ENCODE peak calls at places on chromosome 7, in six cellular contexts. One of them, this sample, is unnamed.

GRCh38 chr7:84196007-84196551 is 1.5 kb upstream of the SEMA3A start:
- DNase-seq in hepatocyte: peak; percentile 31
- DNase-seq in H1: no peak
- DNase-seq in uterus: no peak
- DNase-seq in tibial artery: no peak
- DNase-seq in mammary epithelial cell: no peak
- DNase-seq in this sample: peak; percentile 60

GRCh38 chr7:95605275-95605674 is 9.0 kb upstream of the PDK4 start:
- DNase-seq in hepatocyte: no peak
- DNase-seq in H1: no peak
- DNase-seq in uterus: no peak
- DNase-seq in tibial artery: no peak
- DNase-seq in mammary epithelial cell: no peak
- DNase-seq in this sample: no peak

GRCh38 chr7:80206763-80207162 is 72.1 kb downstream of the GNAI1 start:
- DNase-seq in hepatocyte: no peak
- DNase-seq in H1: no peak
- DNase-seq in uterus: no peak
- DNase-seq in tibial artery: no peak
- DNase-seq in mammary epithelial cell: no peak
- DNase-seq in this sample: no peak

GRCh38 chr7:909358-910329 is 33.3 kb downstream of the GET4 start:
- DNase-seq in hepatocyte: peak; percentile 65
- DNase-seq in H1: no peak
- DNase-seq in uterus: peak; percentile 67
- DNase-seq in tibial artery: peak; percentile 88
- DNase-seq in mammary epithelial cell: no peak
- DNase-seq in this sample: peak; percentile 27

GRCh38 chr7:132205515-132205914 is 370.8 kb downstream of the PLXNA4 start:
- DNase-seq in hepatocyte: no peak
- DNase-seq in H1: no peak
- DNase-seq in uterus: no peak
- DNase-seq in tibial artery: no peak
- DNase-seq in mammary epithelial cell: no peak
- DNase-seq in this sample: no peak

GRCh38 chr7:78139335-78139734 is 340.8 kb downstream of the PHTF2 start:
- DNase-seq in hepatocyte: no peak
- DNase-seq in H1: no peak
- DNase-seq in uterus: no peak
- DNase-seq in tibial artery: no peak
- DNase-seq in mammary epithelial cell: no peak
- DNase-seq in this sample: no peak

GRCh38 chr7:77258014-77258413 is 58.4 kb upstream of the FGL2 start:
- DNase-seq in hepatocyte: no peak
- DNase-seq in H1: no peak
- DNase-seq in uterus: no peak
- DNase-seq in tibial artery: no peak
- DNase-seq in mammary epithelial cell: peak; percentile 16
- DNase-seq in this sample: peak; percentile 54

GRCh38 chr7:88344956-88345832 is 38.5 kb upstream of the STEAP4 start:
- DNase-seq in hepatocyte: peak; percentile 76
- DNase-seq in H1: peak; percentile 10
- DNase-seq in uterus: peak; percentile 22
- DNase-seq in tibial artery: no peak
- DNase-seq in mammary epithelial cell: no peak
- DNase-seq in this sample: peak; percentile 51

GRCh38 chr7:29033584-29033983 is 75.5 kb upstream of the TRIL start:
- DNase-seq in hepatocyte: no peak
- DNase-seq in H1: no peak
- DNase-seq in uterus: no peak
- DNase-seq in tibial artery: no peak
- DNase-seq in mammary epithelial cell: no peak
- DNase-seq in this sample: no peak

GRCh38 chr7:133044722-133045473 is 37.0 kb downstream of the CHCHD3 start:
- DNase-seq in hepatocyte: no peak
- DNase-seq in H1: peak; percentile 27
- DNase-seq in uterus: no peak
- DNase-seq in tibial artery: no peak
- DNase-seq in mammary epithelial cell: no peak
- DNase-seq in this sample: no peak

GRCh38 chr7:154409703-154410311 is 357.6 kb downstream of the DPP6 start:
- DNase-seq in hepatocyte: peak; percentile 77
- DNase-seq in H1: no peak
- DNase-seq in uterus: no peak
- DNase-seq in tibial artery: no peak
- DNase-seq in mammary epithelial cell: peak; percentile 0
- DNase-seq in this sample: peak; percentile 21

GRCh38 chr7:71615017-71615416 is 483.1 kb downstream of the GALNT17 start:
- DNase-seq in hepatocyte: no peak
- DNase-seq in H1: no peak
- DNase-seq in uterus: no peak
- DNase-seq in tibial artery: peak; percentile 85
- DNase-seq in mammary epithelial cell: no peak
- DNase-seq in this sample: no peak

GRCh38 chr7:137908106-137908505 is 61.3 kb upstream of the DGKI start:
- DNase-seq in hepatocyte: no peak
- DNase-seq in H1: no peak
- DNase-seq in uterus: no peak
- DNase-seq in tibial artery: no peak
- DNase-seq in mammary epithelial cell: no peak
- DNase-seq in this sample: no peak

GRCh38 chr7:87920578-87920977 is 13.5 kb upstream of the ADAM22 start:
- DNase-seq in hepatocyte: no peak
- DNase-seq in H1: no peak
- DNase-seq in uterus: no peak
- DNase-seq in tibial artery: no peak
- DNase-seq in mammary epithelial cell: no peak
- DNase-seq in this sample: no peak

GRCh38 chr7:10128748-10129147 is 844.9 kb upstream of the PHF14 start:
- DNase-seq in hepatocyte: peak; percentile 23
- DNase-seq in H1: no peak
- DNase-seq in uterus: no peak
- DNase-seq in tibial artery: no peak
- DNase-seq in mammary epithelial cell: no peak
- DNase-seq in this sample: no peak

GRCh38 chr7:92595281-92595680 is 5.1 kb upstream of the FAM133B start:
- DNase-seq in hepatocyte: no peak
- DNase-seq in H1: no peak
- DNase-seq in uterus: no peak
- DNase-seq in tibial artery: no peak
- DNase-seq in mammary epithelial cell: peak; percentile 73
- DNase-seq in this sample: peak; percentile 59

GRCh38 chr7:1968397-1969111 is 264.2 kb downstream of the MAD1L1 start:
- DNase-seq in hepatocyte: no peak
- DNase-seq in H1: no peak
- DNase-seq in uterus: no peak
- DNase-seq in tibial artery: peak; percentile 55
- DNase-seq in mammary epithelial cell: no peak
- DNase-seq in this sample: no peak

GRCh38 chr7:151964951-151965350 is 8.7 kb downstream of the GALNTL5 start:
- DNase-seq in hepatocyte: no peak
- DNase-seq in H1: no peak
- DNase-seq in uterus: no peak
- DNase-seq in tibial artery: peak; percentile 81
- DNase-seq in mammary epithelial cell: no peak
- DNase-seq in this sample: no peak

GRCh38 chr7:81594767-81595166 is 175.1 kb downstream of the HGF start:
- DNase-seq in hepatocyte: no peak
- DNase-seq in H1: no peak
- DNase-seq in uterus: peak; percentile 58
- DNase-seq in tibial artery: no peak
- DNase-seq in mammary epithelial cell: no peak
- DNase-seq in this sample: no peak

GRCh38 chr7:155371884-155372781 is 74.5 kb downstream of the INSIG1 start:
- DNase-seq in hepatocyte: peak; percentile 51
- DNase-seq in H1: no peak
- DNase-seq in uterus: no peak
- DNase-seq in tibial artery: no peak
- DNase-seq in mammary epithelial cell: peak; percentile 18
- DNase-seq in this sample: peak; percentile 26

GRCh38 chr7:88835147-88835728 is 39.7 kb upstream of the TEX47 start:
- DNase-seq in hepatocyte: peak; percentile 54
- DNase-seq in H1: peak; percentile 3
- DNase-seq in uterus: no peak
- DNase-seq in tibial artery: no peak
- DNase-seq in mammary epithelial cell: peak; percentile 26
- DNase-seq in this sample: peak; percentile 45

GRCh38 chr7:95491634-95492314 is 6.0 kb downstream of the ASB4 start:
- DNase-seq in hepatocyte: peak; percentile 84
- DNase-seq in H1: no peak
- DNase-seq in uterus: no peak
- DNase-seq in tibial artery: no peak
- DNase-seq in mammary epithelial cell: peak; percentile 98
- DNase-seq in this sample: peak; percentile 99

GRCh38 chr7:69527706-69528105 is 70.6 kb upstream of the AUTS2 start:
- DNase-seq in hepatocyte: no peak
- DNase-seq in H1: no peak
- DNase-seq in uterus: no peak
- DNase-seq in tibial artery: no peak
- DNase-seq in mammary epithelial cell: no peak
- DNase-seq in this sample: no peak

GRCh38 chr7:14376711-14377110 is 387.2 kb upstream of the ETV1 start:
- DNase-seq in hepatocyte: no peak
- DNase-seq in H1: no peak
- DNase-seq in uterus: no peak
- DNase-seq in tibial artery: no peak
- DNase-seq in mammary epithelial cell: no peak
- DNase-seq in this sample: no peak

GRCh38 chr7:325051-325798 is 35.3 kb downstream of the FOXL3 start:
- DNase-seq in hepatocyte: no peak
- DNase-seq in H1: no peak
- DNase-seq in uterus: no peak
- DNase-seq in tibial artery: no peak
- DNase-seq in mammary epithelial cell: no peak
- DNase-seq in this sample: no peak

GRCh38 chr7:155303039-155303593 is 5.4 kb downstream of the INSIG1 start:
- DNase-seq in hepatocyte: no peak
- DNase-seq in H1: no peak
- DNase-seq in uterus: no peak
- DNase-seq in tibial artery: no peak
- DNase-seq in mammary epithelial cell: no peak
- DNase-seq in this sample: no peak

GRCh38 chr7:36047254-36047653 is 105.8 kb upstream of the EEPD1 start:
- DNase-seq in hepatocyte: no peak
- DNase-seq in H1: no peak
- DNase-seq in uterus: no peak
- DNase-seq in tibial artery: no peak
- DNase-seq in mammary epithelial cell: no peak
- DNase-seq in this sample: no peak
- TF ChIP-seq CTCF in hepatocyte: peak; percentile 16
- TF ChIP-seq CTCF in H1: peak; percentile 33
- TF ChIP-seq CTCF in uterus: no peak
- TF ChIP-seq CTCF in tibial artery: no peak
- TF ChIP-seq CTCF in mammary epithelial cell: no peak
- TF ChIP-seq CTCF in this sample: no peak

DNA sequence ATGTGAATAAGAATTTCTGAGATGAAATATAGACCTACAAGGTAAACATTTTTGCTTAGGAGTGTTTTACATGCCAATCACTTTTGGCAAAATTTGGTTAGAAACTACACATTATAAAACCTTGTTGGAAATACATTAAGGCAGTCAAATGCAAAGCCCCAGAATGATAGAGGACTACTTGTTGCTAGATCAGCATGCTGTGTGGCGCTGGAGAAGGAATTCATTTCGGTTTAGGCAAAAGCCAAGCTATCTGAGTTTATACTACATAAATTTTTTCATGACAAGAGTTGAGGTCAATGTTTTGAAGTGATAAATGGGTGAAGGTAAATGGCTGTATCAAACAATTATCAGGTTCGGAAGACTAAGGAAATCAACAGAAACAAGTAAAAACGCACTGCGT is 2.3 kb downstream of the BMPER start:
- DNase-seq in hepatocyte: no peak
- DNase-seq in H1: no peak
- DNase-seq in uterus: no peak
- DNase-seq in tibial artery: no peak
- DNase-seq in mammary epithelial cell: no peak
- DNase-seq in this sample: no peak
- H3K4me3 ChIP-seq in hepatocyte: no peak overlapping the region
- H3K4me3 ChIP-seq in H1: no peak overlapping the region
- H3K4me3 ChIP-seq in uterus: no peak overlapping the region
- H3K4me3 ChIP-seq in tibial artery: no peak overlapping the region
- H3K4me3 ChIP-seq in mammary epithelial cell: no peak overlapping the region
- H3K4me3 ChIP-seq in this sample: no peak overlapping the region

DNA sequence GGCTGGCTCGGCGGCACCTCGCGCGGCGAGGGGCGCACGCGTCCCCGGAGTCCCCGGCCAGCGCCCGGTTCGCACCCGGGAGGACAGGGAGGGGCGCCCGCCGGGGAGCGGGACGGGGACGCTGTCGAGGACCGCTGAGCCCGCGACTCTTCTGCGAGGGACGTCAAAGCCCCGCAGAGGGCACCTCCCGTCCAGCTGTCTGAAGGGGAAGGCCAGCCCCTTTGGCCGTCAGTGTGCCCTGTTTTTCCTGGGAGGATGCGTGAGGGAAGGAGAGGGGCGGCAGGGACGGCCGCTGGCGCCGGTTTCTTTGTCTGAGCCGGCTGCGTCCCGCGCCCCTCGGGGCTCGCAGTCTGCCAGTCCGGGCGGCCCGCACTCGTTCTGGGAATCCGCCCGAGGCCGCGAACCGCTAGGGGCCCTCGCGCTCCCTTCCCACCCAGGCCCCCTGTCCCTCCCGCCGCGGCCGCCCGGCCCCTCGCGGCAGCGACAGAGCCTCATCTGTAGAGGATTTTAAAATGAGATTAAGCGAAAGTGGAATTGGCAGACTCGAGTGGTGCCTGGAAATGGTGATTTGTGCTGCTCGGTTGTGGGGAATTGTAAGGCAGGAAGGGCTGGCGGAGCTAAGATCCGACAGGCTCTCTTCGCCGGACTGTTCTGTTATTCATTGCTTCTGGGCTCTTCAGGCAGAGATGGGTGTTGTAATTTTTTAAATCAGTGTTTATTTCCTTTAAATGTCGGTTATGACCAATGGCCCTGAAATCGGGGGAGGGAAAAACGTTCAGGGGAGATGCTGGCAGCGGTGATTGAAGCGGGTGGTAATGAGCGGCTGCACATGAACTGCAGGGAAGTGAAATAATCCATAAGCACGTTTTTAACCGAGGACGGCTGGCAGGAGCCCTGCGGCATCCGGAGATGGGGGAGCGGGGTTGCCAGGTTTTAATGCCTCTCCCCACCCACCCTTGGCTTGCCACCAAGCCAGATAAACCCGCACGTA is 622 bp upstream of the RELN start:
- DNase-seq in hepatocyte: peak; percentile 48
- DNase-seq in H1: no peak
- DNase-seq in uterus: no peak
- DNase-seq in tibial artery: no peak
- DNase-seq in mammary epithelial cell: peak; percentile 4
- DNase-seq in this sample: peak; percentile 20
- TF ChIP-seq CTCF in hepatocyte: peak; percentile 24
- TF ChIP-seq CTCF in H1: no peak
- TF ChIP-seq CTCF in uterus: no peak
- TF ChIP-seq CTCF in tibial artery: no peak
- TF ChIP-seq CTCF in mammary epithelial cell: no peak
- TF ChIP-seq CTCF in this sample: no peak

DNA sequence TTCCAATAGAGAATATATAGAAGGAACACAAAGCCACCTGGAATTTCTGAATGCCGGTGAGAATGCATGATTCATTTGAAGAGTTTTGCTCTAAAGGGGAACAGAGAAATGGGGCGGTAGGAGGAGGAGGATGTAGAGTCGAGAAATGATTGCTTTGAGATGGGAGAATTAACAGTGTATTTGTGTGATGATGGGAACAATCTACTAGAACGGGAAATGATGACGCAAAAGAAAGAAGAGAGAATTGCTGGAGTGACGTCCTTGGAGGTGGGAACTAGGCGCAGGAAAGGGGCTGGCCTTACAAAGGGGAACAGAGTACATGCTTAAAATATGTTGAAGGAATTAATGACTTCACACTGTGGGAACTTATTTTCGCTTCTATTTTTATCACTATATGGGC is 188.1 kb downstream of the SDHAF3 start:
- DNase-seq in hepatocyte: no peak
- DNase-seq in H1: no peak
- DNase-seq in uterus: no peak
- DNase-seq in tibial artery: no peak
- DNase-seq in mammary epithelial cell: no peak
- DNase-seq in this sample: no peak
- H3K4me3 ChIP-seq in hepatocyte: no peak overlapping the region
- H3K4me3 ChIP-seq in H1: no peak overlapping the region
- H3K4me3 ChIP-seq in uterus: no peak overlapping the region
- H3K4me3 ChIP-seq in tibial artery: no peak overlapping the region
- H3K4me3 ChIP-seq in mammary epithelial cell: no peak overlapping the region
- H3K4me3 ChIP-seq in this sample: no peak overlapping the region